ENCODE peak calls at places on chromosome 19, in five cellular contexts. K, I, R, E and U are unnamed samples.

GRCh38 chr19:18430417-18431144 is 7.4 kb downstream of the ISYNA1 start:
- DNase-seq in K (no peak), I (no peak), R (no peak), E (no peak), U (no peak)

GRCh38 chr19:51621178-51621577 is 9.0 kb downstream of the SIGLEC5 start:
- DNase-seq in K (peak; percentile 85), I (no peak), R (peak; percentile 62), E (no peak), U (peak; percentile 57)

GRCh38 chr19:4443966-4444764 is 13.4 kb downstream of the UBXN6 start:
- DNase-seq in K (no peak), I (no peak), R (no peak), E (no peak), U (no peak)

GRCh38 chr19:55358943-55359908 is 3.8 kb downstream of the GARIN5B start:
- DNase-seq in K (peak; percentile 42), I (no peak), R (no peak), E (no peak), U (no peak)

GRCh38 chr19:32407004-32407992 is 1.7 kb downstream of the DPY19L3 start:
- DNase-seq in K (no peak), I (peak; percentile 89), R (peak; percentile 12), E (no peak), U (no peak)

GRCh38 chr19:15337202-15337601 is 4.9 kb upstream of the BRD4 start:
- DNase-seq in K (no peak), I (peak; percentile 70), R (no peak), E (no peak), U (no peak)

GRCh38 chr19:3276341-3276799 is 51.9 kb downstream of the CELF5 start:
- DNase-seq in K (peak; percentile 82), I (no peak), R (peak; percentile 85), E (no peak), U (peak; percentile 62)

GRCh38 chr19:12872941-12873890 is 8.0 kb downstream of the DNASE2 start:
- DNase-seq in K (peak; percentile 53), I (peak; percentile 61), R (peak; percentile 80), E (no peak), U (peak; percentile 63)

GRCh38 chr19:36030264-36031148 is 2.2 kb downstream of the CLIP3 start:
- DNase-seq in K (peak; percentile 4), I (peak; percentile 45), R (no peak), E (no peak), U (no peak)

GRCh38 chr19:7673995-7674667 is 2.8 kb upstream of the MCEMP1 start:
- DNase-seq in K (peak; percentile 89), I (peak; percentile 84), R (peak; percentile 94), E (no peak), U (no peak)